ENCODE peak calls at places on chromosomes 2 and 18, in five cellular contexts. L, M, B, K and R are unnamed samples.

GRCh38 chr2:106581755-106582430 is 94.7 kb downstream of the CD8B2 start:
- DNase-seq in L (no peak), M (no peak), B (peak), K (peak), R (no peak)

GRCh38 chr18:77071711-77072292 is 60.8 kb downstream of the MBP start:
- DNase-seq in L (no peak), M (no peak), B (peak), K (no peak), R (no peak)

GRCh38 chr2:151609705-151610104 is 124.6 kb downstream of the NEB start:
- DNase-seq in L (no peak), M (no peak), B (no peak), K (no peak), R (no peak)

GRCh38 chr2:38106420-38107182 is 30.6 kb upstream of the CYP1B1 start:
- DNase-seq in L (peak), M (no peak), B (no peak), K (no peak), R (no peak)

GRCh38 chr2:112156152-112156986 is 18.2 kb downstream of the FBLN7 start:
- DNase-seq in L (peak), M (no peak), B (no peak), K (peak), R (no peak)

GRCh38 chr2:167420261-167420660 is 532.0 kb downstream of the XIRP2 start:
- DNase-seq in L (no peak), M (no peak), B (no peak), K (no peak), R (no peak)

GRCh38 chr2:139225961-139226360 is 445.8 kb upstream of the NXPH2 start:
- DNase-seq in L (no peak), M (no peak), B (no peak), K (no peak), R (no peak)

GRCh38 chr2:53938904-53939303 is 31.9 kb downstream of the PSME4 start:
- DNase-seq in L (no peak), M (no peak), B (no peak), K (no peak), R (no peak)

GRCh38 chr2:201842131-201842530 is 35.8 kb downstream of the CDK15 start:
- DNase-seq in L (no peak), M (no peak), B (no peak), K (no peak), R (no peak)

GRCh38 chr2:101113441-101114267 is 37.5 kb downstream of the TBC1D8 start:
- DNase-seq in L (peak), M (no peak), B (no peak), K (peak), R (no peak)

GRCh38 chr2:13522917-13523821 is 806.4 kb downstream of the TRIB2 start:
- DNase-seq in L (no peak), M (no peak), B (no peak), K (peak), R (peak)

GRCh38 chr2:79630060-79630459 is 117.2 kb downstream of the CTNNA2 start:
- DNase-seq in L (no peak), M (no peak), B (no peak), K (no peak), R (no peak)

GRCh38 chr2:62305421-62306176 is 109.7 kb downstream of the B3GNT2 start:
- DNase-seq in L (peak), M (no peak), B (no peak), K (peak), R (no peak)

GRCh38 chr2:149145314-149146295 is 107.1 kb downstream of the LYPD6B start:
- DNase-seq in L (no peak), M (no peak), B (no peak), K (no peak), R (no peak)

GRCh38 chr2:188102881-188103280 is 188.8 kb upstream of the GULP1 start:
- DNase-seq in L (no peak), M (no peak), B (no peak), K (no peak), R (no peak)

GRCh38 chr18:49731860-49732311 is 81.4 kb downstream of the ACAA2 start:
- DNase-seq in L (no peak), M (no peak), B (no peak), K (no peak), R (no peak)

GRCh38 chr2:134669731-134670669 is 48.8 kb downstream of the TMEM163 start:
- DNase-seq in L (peak), M (no peak), B (no peak), K (peak), R (no peak)

GRCh38 chr2:47402555-47402804 is 476 bp upstream of the MSH2 start:
- DNase-seq in L (no peak), M (no peak), B (no peak), K (no peak), R (no peak)

GRCh38 chr18:58997811-58998337 is 133.2 kb downstream of the ZNF532 start:
- DNase-seq in L (no peak), M (no peak), B (no peak), K (no peak), R (no peak)

GRCh38 chr18:3717626-3718025 is 267.7 kb downstream of the TGIF1 start:
- DNase-seq in L (no peak), M (no peak), B (no peak), K (no peak), R (no peak)

GRCh38 chr2:9753665-9754531 is 89.4 kb upstream of the TAF1B start:
- DNase-seq in L (no peak), M (no peak), B (peak), K (peak), R (no peak)

GRCh38 chr2:160288324-160288723 is 88.3 kb upstream of the ITGB6 start:
- DNase-seq in L (no peak), M (no peak), B (no peak), K (no peak), R (no peak)

GRCh38 chr2:67054725-67055124 is 342.4 kb upstream of the ETAA1 start:
- DNase-seq in L (no peak), M (no peak), B (no peak), K (no peak), R (no peak)

GRCh38 chr2:104929663-104930062 is 75.7 kb downstream of the POU3F3 start:
- DNase-seq in L (no peak), M (peak), B (no peak), K (no peak), R (peak)

GRCh38 chr2:40654346-40654745 is 202.5 kb upstream of the SLC8A1 start:
- DNase-seq in L (no peak), M (no peak), B (no peak), K (no peak), R (no peak)

GRCh38 chr2:64947906-64948305 is 41.3 kb upstream of the SLC1A4 start:
- DNase-seq in L (no peak), M (no peak), B (no peak), K (no peak), R (no peak)